ENCODE peak calls at places on chromosome 7, in four cellular contexts. One of them, this sample, is unnamed.

GRCh38 chr7:23346316-23346715 is 47.2 kb downstream of the MALSU1 start:
- DNase-seq in H1: no peak
- DNase-seq in HepG2: no peak
- DNase-seq in K562: no peak
- DNase-seq in this sample: no peak

GRCh38 chr7:36037121-36037662 is 115.9 kb upstream of the EEPD1 start:
- DNase-seq in HepG2: no peak
- DNase-seq in K562: no peak
- DNase-seq in H1: no peak
- DNase-seq in this sample: no peak

GRCh38 chr7:130278892-130279690 is 12.4 kb downstream of the CPA2 start:
- DNase-seq in H1: no peak
- DNase-seq in HepG2: no peak
- DNase-seq in K562: no peak
- DNase-seq in this sample: no peak

GRCh38 chr7:143452495-143452894 is 9.2 kb downstream of the TAS2R60 start:
- DNase-seq in HepG2: no peak
- DNase-seq in H1: no peak
- DNase-seq in K562: no peak
- DNase-seq in this sample: no peak

GRCh38 chr7:128150223-128150622 is 90.9 kb upstream of the LEP start:
- DNase-seq in HepG2: no peak
- DNase-seq in H1: peak; percentile 33
- DNase-seq in K562: no peak
- DNase-seq in this sample: no peak

GRCh38 chr7:459584-460373 is 59.9 kb downstream of the PDGFA start:
- DNase-seq in H1: no peak
- DNase-seq in HepG2: no peak
- DNase-seq in K562: no peak
- DNase-seq in this sample: no peak

GRCh38 chr7:45306752-45307305 is 149.2 kb downstream of the RAMP3 start:
- DNase-seq in K562: no peak
- DNase-seq in HepG2: no peak
- DNase-seq in H1: no peak
- DNase-seq in this sample: no peak

GRCh38 chr7:128794020-128794419 is 2.3 kb downstream of the CCDC136 start:
- DNase-seq in K562: no peak
- DNase-seq in HepG2: no peak
- DNase-seq in H1: no peak
- DNase-seq in this sample: no peak

GRCh38 chr7:137694405-137694804 is 152.4 kb downstream of the DGKI start:
- DNase-seq in K562: no peak
- DNase-seq in H1: no peak
- DNase-seq in HepG2: no peak
- DNase-seq in this sample: peak; percentile 17

GRCh38 chr7:107560898-107561516 is 2.7 kb downstream of the COG5 start:
- DNase-seq in HepG2: no peak
- DNase-seq in K562: no peak
- DNase-seq in H1: no peak
- DNase-seq in this sample: no peak

GRCh38 chr7:116650436-116650835 is 21.6 kb upstream of the MET start:
- DNase-seq in H1: no peak
- DNase-seq in HepG2: no peak
- DNase-seq in K562: no peak
- DNase-seq in this sample: no peak

GRCh38 chr7:103106336-103107070 is 31.6 kb downstream of the ARMC10 start:
- DNase-seq in HepG2: peak; percentile 88
- DNase-seq in K562: no peak
- DNase-seq in H1: peak; percentile 69
- DNase-seq in this sample: no peak

GRCh38 chr7:35555934-35556333 is 139.0 kb downstream of the HERPUD2 start:
- DNase-seq in K562: no peak
- DNase-seq in HepG2: peak; percentile 43
- DNase-seq in H1: no peak
- DNase-seq in this sample: no peak

GRCh38 chr7:7913506-7913905 is 55.1 kb upstream of the GLCCI1 start:
- DNase-seq in HepG2: peak; percentile 20
- DNase-seq in K562: no peak
- DNase-seq in H1: no peak
- DNase-seq in this sample: no peak

GRCh38 chr7:102111063-102111757 is 175.5 kb upstream of the SH2B2 start:
- DNase-seq in H1: no peak
- DNase-seq in K562: no peak
- DNase-seq in HepG2: no peak
- DNase-seq in this sample: no peak

GRCh38 chr7:156739596-156739995 is 99.0 kb downstream of the RNF32 start:
- DNase-seq in K562: no peak
- DNase-seq in HepG2: no peak
- DNase-seq in H1: no peak
- DNase-seq in this sample: no peak

GRCh38 chr7:120731276-120731675 is 126.7 kb downstream of the TSPAN12 start:
- DNase-seq in K562: no peak
- DNase-seq in H1: no peak
- DNase-seq in HepG2: no peak
- DNase-seq in this sample: no peak

GRCh38 chr7:69018200-69018599 is 580.1 kb upstream of the AUTS2 start:
- DNase-seq in K562: no peak
- DNase-seq in H1: peak; percentile 66
- DNase-seq in HepG2: no peak
- DNase-seq in this sample: no peak

GRCh38 chr7:148299877-148300276 is 290.7 kb upstream of the C7orf33 start:
- DNase-seq in K562: no peak
- DNase-seq in HepG2: no peak
- DNase-seq in H1: no peak
- DNase-seq in this sample: no peak

GRCh38 chr7:90224204-90224603 is 12.7 kb downstream of the STEAP2 start:
- DNase-seq in HepG2: no peak
- DNase-seq in H1: peak; percentile 61
- DNase-seq in K562: no peak
- DNase-seq in this sample: no peak

GRCh38 chr7:44288381-44288685 is 37.1 kb downstream of the CAMK2B start:
- DNase-seq in K562: no peak
- DNase-seq in HepG2: no peak
- DNase-seq in H1: peak; percentile 43
- DNase-seq in this sample: no peak

GRCh38 chr7:150396426-150397375 is 17.6 kb downstream of the ZNF775 start:
- DNase-seq in HepG2: no peak
- DNase-seq in H1: no peak
- DNase-seq in K562: no peak
- DNase-seq in this sample: no peak

GRCh38 chr7:150397376-150398107 is 18.4 kb downstream of the ZNF775 start:
- DNase-seq in HepG2: no peak
- DNase-seq in K562: no peak
- DNase-seq in H1: no peak
- DNase-seq in this sample: no peak

GRCh38 chr7:150398965-150399320 is 19.8 kb downstream of the ZNF775 start:
- DNase-seq in H1: no peak
- DNase-seq in HepG2: no peak
- DNase-seq in K562: no peak
- DNase-seq in this sample: no peak

GRCh38 chr7:150399421-150399820 is 20.3 kb downstream of the ZNF775 start:
- DNase-seq in H1: no peak
- DNase-seq in HepG2: no peak
- DNase-seq in K562: no peak
- DNase-seq in this sample: no peak

DNA sequence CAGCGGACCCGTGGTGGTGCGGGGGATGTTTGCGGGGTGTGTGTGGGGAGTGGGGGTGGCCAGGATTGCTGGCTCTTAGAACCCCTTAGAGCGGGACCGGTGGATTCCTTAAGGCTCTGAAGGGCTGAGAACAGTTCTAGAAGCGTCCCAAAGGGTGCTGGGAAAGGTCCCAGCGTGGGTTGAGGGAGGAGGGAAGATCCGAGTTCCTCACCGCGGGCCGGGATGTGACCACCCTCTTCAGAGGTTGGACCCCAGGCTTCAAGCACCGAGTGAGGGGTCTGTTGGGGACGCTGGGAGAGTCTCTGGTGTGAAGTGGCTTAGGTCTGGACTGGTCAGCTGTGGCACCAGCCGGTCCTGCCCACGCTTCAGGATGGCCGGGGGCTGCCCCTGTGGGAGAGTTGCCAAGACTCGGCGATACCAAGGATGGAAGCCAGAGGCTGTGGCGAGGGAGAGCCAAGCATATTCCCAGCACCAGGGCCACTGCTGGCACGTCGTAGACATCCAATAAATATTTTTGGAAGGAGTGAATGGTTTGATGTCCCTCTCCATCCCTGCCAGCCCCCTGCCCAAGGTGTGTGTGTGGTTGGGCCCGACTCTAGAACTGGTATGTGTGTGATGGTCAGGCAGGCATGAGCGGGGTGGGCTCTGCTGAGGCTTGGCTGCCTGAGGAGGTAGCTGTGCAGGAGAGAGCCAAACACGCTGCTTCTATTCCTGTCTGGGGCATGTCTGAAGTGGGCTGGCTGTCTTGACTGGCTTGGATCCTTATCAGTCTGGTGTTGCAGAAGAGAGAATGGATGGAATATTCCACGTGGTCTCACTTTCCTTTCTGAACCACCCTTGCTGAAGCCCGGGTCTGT is 19.2 kb downstream of the ZNF775 start:
- DNase-seq in HepG2: no peak
- DNase-seq in K562: no peak
- DNase-seq in H1: no peak
- DNase-seq in this sample: no peak
- TF ChIP-seq SRF in HepG2: no peak
- TF ChIP-seq SRF in K562: no peak
- TF ChIP-seq SRF in H1: no peak
- TF ChIP-seq SRF in this sample: no peak

GRCh38 chr7:106485919-106486318 is 175.0 kb downstream of the CCDC71L start:
- DNase-seq in K562: no peak
- DNase-seq in HepG2: no peak
- DNase-seq in H1: no peak
- DNase-seq in this sample: no peak

GRCh38 chr7:106485031-106485551 is 175.9 kb downstream of the CCDC71L start:
- DNase-seq in HepG2: no peak
- DNase-seq in H1: no peak
- DNase-seq in K562: no peak
- DNase-seq in this sample: no peak

GRCh38 chr7:106488465-106488864 is 172.5 kb downstream of the CCDC71L start:
- DNase-seq in K562: no peak
- DNase-seq in HepG2: no peak
- DNase-seq in H1: no peak
- DNase-seq in this sample: no peak

GRCh38 chr7:106486331-106486730 is 174.6 kb downstream of the CCDC71L start:
- DNase-seq in H1: no peak
- DNase-seq in HepG2: no peak
- DNase-seq in K562: no peak
- DNase-seq in this sample: no peak

GRCh38 chr7:106487892-106488291 is 173.1 kb downstream of the CCDC71L start:
- DNase-seq in H1: no peak
- DNase-seq in K562: no peak
- DNase-seq in HepG2: no peak
- DNase-seq in this sample: no peak
- TF ChIP-seq ATF2 in H1: no peak
- TF ChIP-seq ATF2 in K562: no peak
- TF ChIP-seq ATF2 in HepG2: no peak
- TF ChIP-seq ATF2 in this sample: no peak

DNA sequence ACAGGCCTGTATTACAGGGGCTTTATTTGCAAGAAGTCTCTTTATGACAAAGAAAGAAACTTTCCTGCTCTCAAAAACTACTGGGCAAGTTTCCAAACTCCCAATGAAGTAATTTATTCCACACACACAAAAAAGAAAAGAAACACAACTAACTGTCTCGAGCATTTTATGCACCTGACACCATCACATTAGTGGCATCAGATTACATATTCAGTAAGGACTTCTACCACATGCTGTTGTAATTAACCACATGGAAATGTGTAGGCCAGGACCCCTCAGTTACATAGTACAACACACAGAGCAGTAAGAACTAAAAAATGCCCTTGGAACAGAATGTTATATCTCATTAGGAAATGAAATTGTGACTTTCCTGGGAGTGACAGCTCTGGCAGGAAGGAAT is 253.2 kb downstream of the FZD1 start:
- DNase-seq in H1: no peak
- DNase-seq in K562: no peak
- DNase-seq in HepG2: no peak
- DNase-seq in this sample: no peak
- TF ChIP-seq SRF in H1: no peak
- TF ChIP-seq SRF in K562: no peak
- TF ChIP-seq SRF in HepG2: no peak
- TF ChIP-seq SRF in this sample: no peak

DNA sequence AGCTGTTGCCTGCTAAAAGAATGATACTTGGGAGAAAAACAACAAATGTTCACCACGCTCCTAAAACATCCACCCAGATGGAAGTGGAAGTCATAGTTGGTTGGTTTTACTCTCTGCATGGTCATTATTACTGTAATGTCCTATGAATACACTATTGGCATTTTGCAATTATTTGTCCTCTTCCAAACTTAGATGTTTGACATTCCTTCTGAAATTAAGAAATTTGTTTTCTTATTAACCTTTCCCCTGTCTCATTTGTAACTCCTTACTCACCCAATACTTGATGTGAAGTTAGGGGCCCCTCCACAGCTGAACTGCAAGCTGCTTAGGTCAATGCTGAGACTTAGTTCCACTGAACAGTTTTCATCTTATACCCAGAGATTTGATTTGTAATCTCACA is 383.3 kb downstream of the INHBA start:
- DNase-seq in K562: no peak
- DNase-seq in H1: no peak
- DNase-seq in HepG2: no peak
- DNase-seq in this sample: no peak
- TF ChIP-seq ATF2 in K562: no peak
- TF ChIP-seq ATF2 in H1: no peak
- TF ChIP-seq ATF2 in HepG2: no peak
- TF ChIP-seq ATF2 in this sample: no peak

GRCh38 chr7:80347173-80347572 is 164.7 kb downstream of the GNAT3 start:
- DNase-seq in HepG2: no peak
- DNase-seq in K562: no peak
- DNase-seq in H1: no peak
- DNase-seq in this sample: no peak

GRCh38 chr7:80346704-80347103 is 165.2 kb downstream of the GNAT3 start:
- DNase-seq in K562: no peak
- DNase-seq in H1: no peak
- DNase-seq in HepG2: no peak
- DNase-seq in this sample: no peak

GRCh38 chr7:80350430-80350829 is 161.4 kb downstream of the GNAT3 start:
- DNase-seq in K562: no peak
- DNase-seq in H1: no peak
- DNase-seq in HepG2: no peak
- DNase-seq in this sample: no peak

DNA sequence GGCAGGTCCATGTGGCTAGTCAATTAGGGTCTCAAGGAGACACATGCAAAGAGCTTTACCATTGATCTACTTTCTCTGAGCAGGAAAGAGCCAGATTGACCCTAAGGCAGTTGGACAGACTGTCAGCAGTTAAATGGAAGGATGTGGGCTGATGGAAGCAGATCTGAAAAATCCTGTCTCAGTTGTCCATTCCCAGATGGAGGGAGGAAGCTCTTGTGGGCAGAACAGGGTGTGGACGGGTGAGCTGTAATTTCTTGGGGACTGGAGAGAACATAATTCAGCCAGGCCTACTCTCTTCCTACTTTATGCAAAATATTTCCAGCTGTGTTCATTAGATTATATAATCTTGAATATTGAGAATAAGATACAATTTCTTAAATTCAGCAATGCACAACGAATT is 163.6 kb downstream of the GNAT3 start:
- DNase-seq in HepG2: no peak
- DNase-seq in K562: no peak
- DNase-seq in H1: no peak
- DNase-seq in this sample: no peak
- TF ChIP-seq SRF in HepG2: no peak
- TF ChIP-seq SRF in K562: no peak
- TF ChIP-seq SRF in H1: no peak
- TF ChIP-seq SRF in this sample: no peak

GRCh38 chr7:131521651-131522163 is 34.7 kb downstream of the PODXL start:
- DNase-seq in K562: no peak
- DNase-seq in HepG2: no peak
- DNase-seq in H1: no peak
- DNase-seq in this sample: no peak
- TF ChIP-seq ATF2 in K562: no peak
- TF ChIP-seq ATF2 in HepG2: no peak
- TF ChIP-seq ATF2 in H1: no peak
- TF ChIP-seq ATF2 in this sample: no peak

This sample was measured in GM12878.